ENCODE peak calls at places on chromosomes 2 and 18, in five cellular contexts. H is H9, J is neuronal stem cell, Q is IMR-90, C is mesendoderm. N is an unnamed sample.

GRCh38 chr2:239874636-239875356 is 150.3 kb downstream of the NDUFA10 start:
- DNase-seq in H (peak), J (no peak), Q (no peak), C (no peak), N (no peak)

GRCh38 chr2:232421189-232421785 is 14.6 kb downstream of the ALPG start:
- DNase-seq in H (peak), J (no peak), Q (no peak), C (peak), N (no peak)

GRCh38 chr2:55159752-55160151 is 72.3 kb downstream of the CLHC1 start:
- DNase-seq in H (no peak), J (no peak), Q (no peak), C (no peak), N (no peak)

GRCh38 chr2:174779361-174779928 is 15.2 kb upstream of the CHRNA1 start:
- DNase-seq in H (no peak), J (no peak), Q (peak), C (peak), N (peak)

GRCh38 chr2:178799305-178799704 is 7.9 kb downstream of the TTN start:
- DNase-seq in H (no peak), J (no peak), Q (no peak), C (no peak), N (no peak)

GRCh38 chr2:130819226-130819914 is 17.3 kb upstream of the ARHGEF4 start:
- DNase-seq in H (no peak), J (no peak), Q (no peak), C (peak), N (no peak)

GRCh38 chr2:96437512-96437911 is 67.6 kb downstream of the NEURL3 start:
- DNase-seq in H (no peak), J (no peak), Q (no peak), C (no peak), N (no peak)

GRCh38 chr2:181203412-181203811 is 223.0 kb downstream of the UBE2E3 start:
- DNase-seq in H (no peak), J (no peak), Q (peak), C (peak), N (peak)

GRCh38 chr2:29165362-29166236 is 50.4 kb downstream of the CLIP4 start:
- DNase-seq in H (no peak), J (no peak), Q (peak), C (peak), N (peak)

GRCh38 chr2:226115102-226115831 is 684.4 kb downstream of the IRS1 start:
- DNase-seq in H (no peak), J (no peak), Q (peak), C (peak), N (peak)

GRCh38 chr2:183037281-183037659 is 987 bp downstream of the NCKAP1 start:
- DNase-seq in H (no peak), J (no peak), Q (peak), C (peak), N (peak)

GRCh38 chr2:55839182-55839819 is 84.3 kb downstream of the EFEMP1 start:
- DNase-seq in H (no peak), J (no peak), Q (peak), C (peak), N (peak)

GRCh38 chr18:6879508-6880195 is 150.1 kb downstream of the ARHGAP28 start:
- DNase-seq in H (no peak), J (no peak), Q (no peak), C (no peak), N (no peak)

GRCh38 chr2:98347298-98348065 is 1.2 kb downstream of the CNGA3 start:
- DNase-seq in H (peak), J (peak), Q (no peak), C (peak), N (no peak)

GRCh38 chr18:43271593-43272432 is 5.5 kb downstream of the SYT4 start:
- DNase-seq in H (no peak), J (peak), Q (peak), C (peak), N (peak)

GRCh38 chr2:21916934-21917522 is 793.3 kb downstream of the TDRD15 start:
- DNase-seq in H (no peak), J (no peak), Q (peak), C (no peak), N (peak)

GRCh38 chr18:34039194-34039593 is 185.5 kb downstream of the NOL4 start:
- DNase-seq in H (no peak), J (no peak), Q (no peak), C (peak), N (peak)

GRCh38 chr18:33034941-33035340 is 262.1 kb upstream of the KLHL14 start:
- DNase-seq in H (no peak), J (no peak), Q (peak), C (no peak), N (peak)

GRCh38 chr2:230714122-230714453 is 1.4 kb downstream of the CAB39 start:
- DNase-seq in H (no peak), J (peak), Q (peak), C (peak), N (peak)

GRCh38 chr2:42054657-42055430 is 7.0 kb downstream of the PKDCC start:
- DNase-seq in H (peak), J (no peak), Q (no peak), C (peak), N (no peak)

GRCh38 chr2:106159867-106160785 is 34.0 kb downstream of the UXS1 start:
- DNase-seq in H (no peak), J (no peak), Q (no peak), C (no peak), N (no peak)

GRCh38 chr18:46220116-46220515 is 115.9 kb downstream of the HAUS1 start:
- DNase-seq in H (no peak), J (no peak), Q (peak), C (no peak), N (peak)

GRCh38 chr2:44951714-44952113 is 10.2 kb downstream of the SIX3 start:
- DNase-seq in H (peak), J (no peak), Q (no peak), C (peak), N (no peak)

GRCh38 chr2:44953686-44953976 is 12.1 kb downstream of the SIX3 start:
- DNase-seq in H (no peak), J (no peak), Q (no peak), C (no peak), N (no peak)

GRCh38 chr2:44954306-44954901 is 12.9 kb downstream of the SIX3 start:
- DNase-seq in H (peak), J (no peak), Q (no peak), C (no peak), N (no peak)

GRCh38 chr2:44952143-44952805 is 10.8 kb downstream of the SIX3 start:
- DNase-seq in H (peak), J (peak), Q (peak), C (peak), N (peak)

GRCh38 chr2:44952806-44953685 is 11.5 kb downstream of the SIX3 start:
- DNase-seq in H (peak), J (no peak), Q (no peak), C (peak), N (no peak)
- H2BK15ac ChIP-seq in H (no peak), J (peak), Q (no peak), C (no peak), N (no peak)

GRCh38 chr2:216603884-216604245 is 29.4 kb upstream of the IGFBP2 start:
- DNase-seq in H (no peak), J (no peak), Q (no peak), C (no peak), N (no peak)

GRCh38 chr2:216601632-216602409 is 31.4 kb upstream of the IGFBP2 start:
- DNase-seq in H (no peak), J (no peak), Q (no peak), C (no peak), N (no peak)

GRCh38 chr2:216606551-216607527 is 26.4 kb upstream of the IGFBP2 start:
- DNase-seq in H (peak), J (peak), Q (no peak), C (peak), N (no peak)

GRCh38 chr2:216603010-216603883 is 30.0 kb upstream of the IGFBP2 start:
- DNase-seq in H (no peak), J (no peak), Q (no peak), C (no peak), N (no peak)

DNA sequence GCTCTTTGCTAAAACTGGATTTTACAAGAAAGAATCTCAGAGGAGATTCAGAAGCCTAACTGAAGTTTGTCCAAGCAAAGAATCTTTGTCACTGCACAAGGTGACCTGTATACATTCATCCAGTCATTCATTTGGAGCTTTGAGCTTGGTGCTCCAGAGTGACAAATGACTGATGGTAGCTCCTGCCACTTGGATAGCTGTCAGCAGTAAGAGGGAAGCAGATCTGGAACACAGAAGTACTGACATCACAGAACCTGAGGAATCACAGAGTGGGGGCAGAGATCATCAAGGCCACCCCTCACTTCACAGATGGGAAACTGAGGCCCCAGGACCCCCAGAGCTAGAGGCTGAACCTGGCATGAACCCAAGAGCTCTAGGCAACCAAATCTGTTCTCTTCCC is 28.8 kb upstream of the IGFBP2 start:
- DNase-seq in H (no peak), J (no peak), Q (no peak), C (no peak), N (no peak)
- H2BK15ac ChIP-seq in H (no peak), J (no peak), Q (no peak), C (no peak), N (no peak)

GRCh38 chr2:120012771-120013568 is at the start of gene EPB41L5:
- DNase-seq in H (peak), J (peak), Q (peak), C (peak), N (peak)
- H2BK15ac ChIP-seq in H (peak), J (peak), Q (no peak), C (peak), N (peak)

DNA sequence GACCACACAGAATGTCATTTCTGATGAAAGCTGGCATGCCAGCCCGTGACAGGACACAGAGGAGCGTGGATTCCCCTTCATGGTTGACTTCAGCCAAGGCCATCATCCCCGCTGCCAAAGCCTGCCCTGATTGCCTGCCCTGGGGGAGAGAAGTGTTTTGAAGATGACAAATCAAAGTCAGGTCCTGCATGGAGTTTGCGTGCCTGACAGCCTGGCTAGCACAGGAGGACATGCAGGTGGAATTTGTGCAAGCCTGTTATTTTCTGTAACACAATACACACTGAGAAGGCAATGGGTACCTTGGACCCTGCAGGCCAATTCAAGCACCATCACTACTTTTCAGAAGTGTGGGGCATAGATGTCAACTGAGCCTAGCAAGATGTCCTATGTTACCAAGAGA is 5.4 kb upstream of the IL1R2 start:
- DNase-seq in H (no peak), J (no peak), Q (no peak), C (no peak), N (no peak)
- H2BK15ac ChIP-seq in H (no peak), J (no peak), Q (no peak), C (no peak), N (no peak)

GRCh38 chr2:84885111-84885510 is 4.2 kb upstream of the TRABD2A start:
- DNase-seq in H (peak), J (no peak), Q (no peak), C (no peak), N (no peak)
- H2BK15ac ChIP-seq in H (no peak), J (no peak), Q (peak), C (no peak), N (no peak)

GRCh38 chr18:74550886-74551285 is 16.6 kb downstream of the CNDP1 start:
- DNase-seq in H (no peak), J (no peak), Q (no peak), C (no peak), N (no peak)
- H2BK15ac ChIP-seq in H (no peak), J (no peak), Q (no peak), C (no peak), N (no peak)

DNA sequence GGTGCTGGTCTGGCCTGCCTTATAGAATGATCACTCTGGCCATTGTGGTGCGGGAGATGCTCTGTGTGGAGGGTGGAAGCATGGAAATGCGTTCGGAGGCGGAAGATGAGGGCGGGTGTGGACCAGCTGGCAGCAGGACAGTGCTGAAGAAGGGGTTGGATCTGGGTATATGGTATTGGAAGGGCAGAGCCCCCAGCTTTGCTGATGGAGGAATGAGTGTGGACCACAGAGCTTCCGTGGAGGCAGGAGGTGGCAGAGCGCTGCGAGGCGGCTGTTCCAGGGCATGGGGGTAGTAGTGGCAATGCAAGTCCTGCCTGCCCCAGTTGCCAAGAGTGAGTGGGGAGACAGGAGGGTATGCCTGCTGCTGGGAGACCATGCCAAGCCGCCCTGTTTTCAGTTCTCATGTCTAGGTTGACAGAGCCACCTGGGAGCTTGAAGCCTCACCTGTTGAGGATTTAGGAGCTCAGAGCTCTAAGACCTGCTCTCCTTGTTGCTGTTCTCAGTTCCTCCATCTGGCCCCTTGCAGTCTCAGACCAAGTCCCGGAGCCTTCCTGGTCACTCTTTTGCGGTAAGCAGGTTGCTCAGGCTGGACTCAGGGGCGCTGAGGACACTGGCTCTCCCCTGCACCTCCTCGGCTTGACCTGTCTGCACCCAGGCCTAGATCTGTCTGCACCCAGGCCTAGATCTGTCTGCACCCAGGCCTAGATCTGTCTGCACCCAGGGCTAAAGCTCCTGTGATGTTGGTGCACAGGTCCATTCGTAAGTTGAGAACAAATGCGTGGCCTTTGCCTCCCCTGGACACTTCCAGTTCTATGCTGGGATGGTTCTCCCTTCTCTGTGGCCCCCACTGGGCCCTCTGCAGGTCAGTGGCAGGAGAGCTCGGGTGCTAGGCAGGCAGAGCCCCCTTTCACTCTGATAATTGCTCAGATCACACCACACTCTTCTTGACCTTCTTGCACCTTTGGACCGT is 290.5 kb upstream of the HS6ST1 start:
- DNase-seq in H (no peak), J (no peak), Q (no peak), C (no peak), N (no peak)
- H2BK15ac ChIP-seq in H (no peak), J (no peak), Q (no peak), C (no peak), N (no peak)

N was measured in mesenchymal stem cell.